ENCODE peak calls at places on chromosomes 2 and 18, in ten cellular contexts. One of them, this sample, is unnamed.

GRCh38 chr2:22904126-22904684 is 480.8 kb upstream of the KLHL29 start:
- DNase-seq in activated CD4-positive, alpha-beta T cell treated with anti-CD3 and anti-CD28 coated beads for 48 hours: peak
- DNase-seq in stimulated activated naive B cell treated with anti-CD40 and anti-IgM and Interleukin-4, amounts not matched to agents 10 μg/mL and 1 μg/mL and 100 μg/mL, for 72 hours: no peak
- DNase-seq in NCI-H1417 treated with DMSO at 0.1 percent for 48 hours: no peak
- DNase-seq in HTR-8/SVneo: peak
- DNase-seq in WERI-Rb-1: peak
- DNase-seq in NCI-H774: no peak
- DNase-seq in activated naive CD4-positive, alpha-beta T cell: no peak
- DNase-seq in T-helper 2 cell: no peak
- DNase-seq in GM23248: peak
- DNase-seq in this sample: no peak

GRCh38 chr2:234292205-234292954 is 204.5 kb downstream of the ARL4C start:
- DNase-seq in WERI-Rb-1: no peak
- DNase-seq in activated naive CD4-positive, alpha-beta T cell: no peak
- DNase-seq in T-helper 2 cell: peak
- DNase-seq in NCI-H1417 treated with DMSO at 0.1 percent for 48 hours: no peak
- DNase-seq in stimulated activated naive B cell treated with anti-CD40 and anti-IgM and Interleukin-4, amounts not matched to agents 10 μg/mL and 1 μg/mL and 100 μg/mL, for 72 hours: peak
- DNase-seq in activated CD4-positive, alpha-beta T cell treated with anti-CD3 and anti-CD28 coated beads for 48 hours: peak
- DNase-seq in NCI-H774: no peak
- DNase-seq in GM23248: no peak
- DNase-seq in HTR-8/SVneo: no peak
- DNase-seq in this sample: peak

GRCh38 chr2:37866535-37866934 is 58.6 kb upstream of the RMDN2 start:
- DNase-seq in T-helper 2 cell: no peak
- DNase-seq in GM23248: no peak
- DNase-seq in activated naive CD4-positive, alpha-beta T cell: no peak
- DNase-seq in HTR-8/SVneo: no peak
- DNase-seq in WERI-Rb-1: no peak
- DNase-seq in NCI-H774: no peak
- DNase-seq in NCI-H1417 treated with DMSO at 0.1 percent for 48 hours: no peak
- DNase-seq in stimulated activated naive B cell treated with anti-CD40 and anti-IgM and Interleukin-4, amounts not matched to agents 10 μg/mL and 1 μg/mL and 100 μg/mL, for 72 hours: no peak
- DNase-seq in activated CD4-positive, alpha-beta T cell treated with anti-CD3 and anti-CD28 coated beads for 48 hours: no peak
- DNase-seq in this sample: no peak

GRCh38 chr2:158845869-158846268 is 50.8 kb downstream of the DAPL1 start:
- DNase-seq in NCI-H774: no peak
- DNase-seq in stimulated activated naive B cell treated with anti-CD40 and anti-IgM and Interleukin-4, amounts not matched to agents 10 μg/mL and 1 μg/mL and 100 μg/mL, for 72 hours: no peak
- DNase-seq in T-helper 2 cell: no peak
- DNase-seq in activated CD4-positive, alpha-beta T cell treated with anti-CD3 and anti-CD28 coated beads for 48 hours: no peak
- DNase-seq in activated naive CD4-positive, alpha-beta T cell: no peak
- DNase-seq in GM23248: peak
- DNase-seq in HTR-8/SVneo: no peak
- DNase-seq in WERI-Rb-1: no peak
- DNase-seq in NCI-H1417 treated with DMSO at 0.1 percent for 48 hours: no peak
- DNase-seq in this sample: no peak

GRCh38 chr2:119028327-119029174 is 86.6 kb downstream of the MARCO start:
- DNase-seq in HTR-8/SVneo: peak
- DNase-seq in NCI-H774: no peak
- DNase-seq in activated naive CD4-positive, alpha-beta T cell: no peak
- DNase-seq in T-helper 2 cell: no peak
- DNase-seq in GM23248: peak
- DNase-seq in NCI-H1417 treated with DMSO at 0.1 percent for 48 hours: no peak
- DNase-seq in activated CD4-positive, alpha-beta T cell treated with anti-CD3 and anti-CD28 coated beads for 48 hours: no peak
- DNase-seq in stimulated activated naive B cell treated with anti-CD40 and anti-IgM and Interleukin-4, amounts not matched to agents 10 μg/mL and 1 μg/mL and 100 μg/mL, for 72 hours: no peak
- DNase-seq in WERI-Rb-1: peak
- DNase-seq in this sample: no peak

GRCh38 chr2:204664708-204665121 is 119.4 kb downstream of the PARD3B start:
- DNase-seq in WERI-Rb-1: no peak
- DNase-seq in HTR-8/SVneo: no peak
- DNase-seq in activated CD4-positive, alpha-beta T cell treated with anti-CD3 and anti-CD28 coated beads for 48 hours: no peak
- DNase-seq in T-helper 2 cell: no peak
- DNase-seq in NCI-H1417 treated with DMSO at 0.1 percent for 48 hours: no peak
- DNase-seq in activated naive CD4-positive, alpha-beta T cell: no peak
- DNase-seq in GM23248: peak
- DNase-seq in stimulated activated naive B cell treated with anti-CD40 and anti-IgM and Interleukin-4, amounts not matched to agents 10 μg/mL and 1 μg/mL and 100 μg/mL, for 72 hours: no peak
- DNase-seq in NCI-H774: no peak
- DNase-seq in this sample: no peak

GRCh38 chr2:130264501-130264900 is 66.3 kb upstream of the TUBA3E start:
- DNase-seq in stimulated activated naive B cell treated with anti-CD40 and anti-IgM and Interleukin-4, amounts not matched to agents 10 μg/mL and 1 μg/mL and 100 μg/mL, for 72 hours: no peak
- DNase-seq in GM23248: no peak
- DNase-seq in WERI-Rb-1: no peak
- DNase-seq in T-helper 2 cell: no peak
- DNase-seq in NCI-H1417 treated with DMSO at 0.1 percent for 48 hours: no peak
- DNase-seq in activated CD4-positive, alpha-beta T cell treated with anti-CD3 and anti-CD28 coated beads for 48 hours: no peak
- DNase-seq in NCI-H774: no peak
- DNase-seq in HTR-8/SVneo: no peak
- DNase-seq in activated naive CD4-positive, alpha-beta T cell: no peak
- DNase-seq in this sample: no peak

GRCh38 chr2:58896600-58896999 is 655.5 kb upstream of the FANCL start:
- DNase-seq in T-helper 2 cell: no peak
- DNase-seq in GM23248: peak
- DNase-seq in NCI-H1417 treated with DMSO at 0.1 percent for 48 hours: no peak
- DNase-seq in activated naive CD4-positive, alpha-beta T cell: no peak
- DNase-seq in NCI-H774: no peak
- DNase-seq in HTR-8/SVneo: no peak
- DNase-seq in WERI-Rb-1: no peak
- DNase-seq in activated CD4-positive, alpha-beta T cell treated with anti-CD3 and anti-CD28 coated beads for 48 hours: no peak
- DNase-seq in stimulated activated naive B cell treated with anti-CD40 and anti-IgM and Interleukin-4, amounts not matched to agents 10 μg/mL and 1 μg/mL and 100 μg/mL, for 72 hours: no peak
- DNase-seq in this sample: no peak

GRCh38 chr2:215921884-215922283 is 91.5 kb downstream of the MREG start:
- DNase-seq in NCI-H1417 treated with DMSO at 0.1 percent for 48 hours: no peak
- DNase-seq in stimulated activated naive B cell treated with anti-CD40 and anti-IgM and Interleukin-4, amounts not matched to agents 10 μg/mL and 1 μg/mL and 100 μg/mL, for 72 hours: no peak
- DNase-seq in GM23248: peak
- DNase-seq in NCI-H774: no peak
- DNase-seq in activated CD4-positive, alpha-beta T cell treated with anti-CD3 and anti-CD28 coated beads for 48 hours: no peak
- DNase-seq in HTR-8/SVneo: peak
- DNase-seq in WERI-Rb-1: no peak
- DNase-seq in T-helper 2 cell: no peak
- DNase-seq in activated naive CD4-positive, alpha-beta T cell: no peak
- DNase-seq in this sample: no peak

GRCh38 chr18:49172246-49172645 is 221.5 kb upstream of the SMAD7 start:
- DNase-seq in WERI-Rb-1: no peak
- DNase-seq in activated CD4-positive, alpha-beta T cell treated with anti-CD3 and anti-CD28 coated beads for 48 hours: no peak
- DNase-seq in stimulated activated naive B cell treated with anti-CD40 and anti-IgM and Interleukin-4, amounts not matched to agents 10 μg/mL and 1 μg/mL and 100 μg/mL, for 72 hours: no peak
- DNase-seq in T-helper 2 cell: no peak
- DNase-seq in activated naive CD4-positive, alpha-beta T cell: no peak
- DNase-seq in NCI-H1417 treated with DMSO at 0.1 percent for 48 hours: no peak
- DNase-seq in GM23248: peak
- DNase-seq in NCI-H774: no peak
- DNase-seq in HTR-8/SVneo: no peak
- DNase-seq in this sample: no peak

GRCh38 chr2:41717883-41718282 is 329.9 kb upstream of the PKDCC start:
- DNase-seq in NCI-H774: no peak
- DNase-seq in WERI-Rb-1: no peak
- DNase-seq in HTR-8/SVneo: no peak
- DNase-seq in activated CD4-positive, alpha-beta T cell treated with anti-CD3 and anti-CD28 coated beads for 48 hours: no peak
- DNase-seq in T-helper 2 cell: no peak
- DNase-seq in stimulated activated naive B cell treated with anti-CD40 and anti-IgM and Interleukin-4, amounts not matched to agents 10 μg/mL and 1 μg/mL and 100 μg/mL, for 72 hours: no peak
- DNase-seq in NCI-H1417 treated with DMSO at 0.1 percent for 48 hours: no peak
- DNase-seq in GM23248: no peak
- DNase-seq in activated naive CD4-positive, alpha-beta T cell: no peak
- DNase-seq in this sample: no peak

GRCh38 chr2:179861027-179861776 is at the start of gene ZNF385B:
- DNase-seq in activated naive CD4-positive, alpha-beta T cell: no peak
- DNase-seq in stimulated activated naive B cell treated with anti-CD40 and anti-IgM and Interleukin-4, amounts not matched to agents 10 μg/mL and 1 μg/mL and 100 μg/mL, for 72 hours: no peak
- DNase-seq in NCI-H774: peak
- DNase-seq in NCI-H1417 treated with DMSO at 0.1 percent for 48 hours: no peak
- DNase-seq in activated CD4-positive, alpha-beta T cell treated with anti-CD3 and anti-CD28 coated beads for 48 hours: peak
- DNase-seq in GM23248: peak
- DNase-seq in T-helper 2 cell: no peak
- DNase-seq in HTR-8/SVneo: peak
- DNase-seq in WERI-Rb-1: peak
- DNase-seq in this sample: no peak

GRCh38 chr18:76167440-76167839 is 327.6 kb downstream of the ZNF516 start:
- DNase-seq in T-helper 2 cell: no peak
- DNase-seq in WERI-Rb-1: no peak
- DNase-seq in activated naive CD4-positive, alpha-beta T cell: no peak
- DNase-seq in stimulated activated naive B cell treated with anti-CD40 and anti-IgM and Interleukin-4, amounts not matched to agents 10 μg/mL and 1 μg/mL and 100 μg/mL, for 72 hours: no peak
- DNase-seq in NCI-H1417 treated with DMSO at 0.1 percent for 48 hours: no peak
- DNase-seq in GM23248: no peak
- DNase-seq in activated CD4-positive, alpha-beta T cell treated with anti-CD3 and anti-CD28 coated beads for 48 hours: no peak
- DNase-seq in HTR-8/SVneo: no peak
- DNase-seq in NCI-H774: no peak
- DNase-seq in this sample: no peak